ENCODE peak calls at places on chromosomes 5 and 9, in five cellular contexts. One of them, this sample, is unnamed.

GRCh38 chr5:540215-541147 is 16.2 kb upstream of the SLC9A3 start:
- DNase-seq in keratinocyte: no peak
- DNase-seq in Calu3: no peak
- DNase-seq in GM13976: no peak
- DNase-seq in AG04449: no peak
- DNase-seq in this sample: no peak

GRCh38 chr5:76667495-76667894 is 44.3 kb upstream of the F2RL2 start:
- DNase-seq in keratinocyte: no peak
- DNase-seq in Calu3: no peak
- DNase-seq in AG04449: no peak
- DNase-seq in GM13976: no peak
- DNase-seq in this sample: no peak

GRCh38 chr5:91848453-91848852 is 465.3 kb upstream of the ARRDC3 start:
- DNase-seq in Calu3: no peak
- DNase-seq in AG04449: peak
- DNase-seq in GM13976: no peak
- DNase-seq in keratinocyte: no peak
- DNase-seq in this sample: no peak

GRCh38 chr9:38074441-38074943 is 5.5 kb upstream of the SHB start:
- DNase-seq in Calu3: no peak
- DNase-seq in AG04449: peak
- DNase-seq in GM13976: no peak
- DNase-seq in keratinocyte: no peak
- DNase-seq in this sample: no peak

GRCh38 chr5:142017832-142018427 is 5.1 kb upstream of the GNPDA1 start:
- DNase-seq in GM13976: peak
- DNase-seq in AG04449: no peak
- DNase-seq in Calu3: no peak
- DNase-seq in keratinocyte: no peak
- DNase-seq in this sample: peak

GRCh38 chr9:11443631-11444030 is 830.8 kb upstream of the PTPRD start:
- DNase-seq in keratinocyte: no peak
- DNase-seq in GM13976: no peak
- DNase-seq in AG04449: no peak
- DNase-seq in Calu3: no peak
- DNase-seq in this sample: no peak

GRCh38 chr9:75964431-75964830 is 74.0 kb downstream of the PCSK5 start:
- DNase-seq in AG04449: no peak
- DNase-seq in keratinocyte: peak
- DNase-seq in GM13976: no peak
- DNase-seq in Calu3: peak
- DNase-seq in this sample: no peak

GRCh38 chr5:143355710-143356109 is 47.8 kb downstream of the NR3C1 start:
- DNase-seq in keratinocyte: peak
- DNase-seq in AG04449: peak
- DNase-seq in GM13976: no peak
- DNase-seq in Calu3: peak
- DNase-seq in this sample: no peak

GRCh38 chr5:176415240-176416122 is 858 bp downstream of the CLTB start:
- DNase-seq in AG04449: no peak
- DNase-seq in GM13976: peak
- DNase-seq in keratinocyte: no peak
- DNase-seq in Calu3: peak
- DNase-seq in this sample: peak

GRCh38 chr5:14226992-14227391 is 83.8 kb downstream of the TRIO start:
- DNase-seq in Calu3: no peak
- DNase-seq in keratinocyte: no peak
- DNase-seq in AG04449: no peak
- DNase-seq in GM13976: no peak
- DNase-seq in this sample: no peak

GRCh38 chr5:101271945-101272344 is 368.9 kb upstream of the ST8SIA4 start:
- DNase-seq in AG04449: no peak
- DNase-seq in GM13976: no peak
- DNase-seq in keratinocyte: no peak
- DNase-seq in Calu3: no peak
- DNase-seq in this sample: no peak

GRCh38 chr9:130570200-130570599 is 9.2 kb upstream of the FUBP3 start:
- DNase-seq in Calu3: peak
- DNase-seq in keratinocyte: no peak
- DNase-seq in GM13976: no peak
- DNase-seq in AG04449: no peak
- DNase-seq in this sample: no peak

GRCh38 chr9:29999645-30000044 is 2384.8 kb upstream of the ACO1 start:
- DNase-seq in GM13976: no peak
- DNase-seq in keratinocyte: no peak
- DNase-seq in Calu3: no peak
- DNase-seq in AG04449: no peak
- DNase-seq in this sample: no peak

GRCh38 chr5:172479784-172480115 is 25.4 kb upstream of the SH3PXD2B start:
- DNase-seq in GM13976: no peak
- DNase-seq in Calu3: no peak
- DNase-seq in AG04449: no peak
- DNase-seq in keratinocyte: no peak
- DNase-seq in this sample: no peak

GRCh38 chr5:44266882-44267577 is 122.2 kb downstream of the FGF10 start:
- DNase-seq in GM13976: no peak
- DNase-seq in AG04449: no peak
- DNase-seq in keratinocyte: no peak
- DNase-seq in Calu3: no peak
- DNase-seq in this sample: no peak

GRCh38 chr9:74218374-74219063 is 278.6 kb upstream of the RORB start:
- DNase-seq in keratinocyte: no peak
- DNase-seq in AG04449: no peak
- DNase-seq in GM13976: no peak
- DNase-seq in Calu3: no peak
- DNase-seq in this sample: no peak

GRCh38 chr5:173197375-173197891 is 37.6 kb downstream of the NKX2-5 start:
- DNase-seq in keratinocyte: no peak
- DNase-seq in GM13976: no peak
- DNase-seq in Calu3: no peak
- DNase-seq in AG04449: no peak
- DNase-seq in this sample: no peak

GRCh38 chr5:116090192-116090790 is 5.5 kb downstream of the COMMD10 start:
- DNase-seq in GM13976: no peak
- DNase-seq in AG04449: no peak
- DNase-seq in keratinocyte: no peak
- DNase-seq in Calu3: no peak
- DNase-seq in this sample: no peak

GRCh38 chr9:121720992-121721350 is 69.5 kb downstream of the DAB2IP start:
- DNase-seq in AG04449: no peak
- DNase-seq in GM13976: no peak
- DNase-seq in Calu3: no peak
- DNase-seq in keratinocyte: no peak
- DNase-seq in this sample: no peak

GRCh38 chr9:74570879-74571512 is 73.9 kb downstream of the RORB start:
- DNase-seq in keratinocyte: no peak
- DNase-seq in GM13976: peak
- DNase-seq in AG04449: no peak
- DNase-seq in Calu3: peak
- DNase-seq in this sample: peak

GRCh38 chr5:143890475-143890874 is 78.5 kb downstream of the HMHB1 start:
- DNase-seq in keratinocyte: no peak
- DNase-seq in AG04449: no peak
- DNase-seq in Calu3: no peak
- DNase-seq in GM13976: no peak
- DNase-seq in this sample: no peak

GRCh38 chr5:60382761-60383160 is 317.2 kb downstream of the DEPDC1B start:
- DNase-seq in Calu3: peak
- DNase-seq in AG04449: no peak
- DNase-seq in keratinocyte: no peak
- DNase-seq in GM13976: peak
- DNase-seq in this sample: peak

GRCh38 chr9:109161471-109161870 is 5.6 kb downstream of the FRRS1L start:
- DNase-seq in GM13976: no peak
- DNase-seq in AG04449: no peak
- DNase-seq in keratinocyte: no peak
- DNase-seq in Calu3: no peak
- DNase-seq in this sample: no peak

GRCh38 chr9:113632776-113633590 is 169.5 kb downstream of the RGS3 start:
- DNase-seq in Calu3: no peak
- DNase-seq in keratinocyte: no peak
- DNase-seq in GM13976: no peak
- DNase-seq in AG04449: no peak
- DNase-seq in this sample: no peak

GRCh38 chr5:16536818-16537217 is 71.2 kb upstream of the ZNF622 start:
- DNase-seq in Calu3: no peak
- DNase-seq in GM13976: no peak
- DNase-seq in AG04449: no peak
- DNase-seq in keratinocyte: no peak
- DNase-seq in this sample: no peak

GRCh38 chr5:16669776-16670175 is 53.0 kb upstream of the RETREG1 start:
- DNase-seq in keratinocyte: no peak
- DNase-seq in AG04449: peak
- DNase-seq in GM13976: no peak
- DNase-seq in Calu3: no peak
- DNase-seq in this sample: no peak

GRCh38 chr9:80509358-80509757 is 937.6 kb downstream of the TLE4 start:
- DNase-seq in GM13976: no peak
- DNase-seq in keratinocyte: no peak
- DNase-seq in AG04449: no peak
- DNase-seq in Calu3: no peak
- DNase-seq in this sample: no peak
- TF ChIP-seq CTCF in GM13976: no peak
- TF ChIP-seq CTCF in keratinocyte: no peak
- TF ChIP-seq CTCF in AG04449: no peak
- TF ChIP-seq CTCF in Calu3: no peak
- TF ChIP-seq CTCF in this sample: no peak

GRCh38 chr9:123399803-123400378 is 43.9 kb downstream of the CRB2 start:
- DNase-seq in GM13976: peak
- DNase-seq in keratinocyte: no peak
- DNase-seq in Calu3: peak
- DNase-seq in AG04449: no peak
- DNase-seq in this sample: peak
- TF ChIP-seq CTCF in GM13976: peak
- TF ChIP-seq CTCF in keratinocyte: peak
- TF ChIP-seq CTCF in Calu3: no peak
- TF ChIP-seq CTCF in AG04449: peak
- TF ChIP-seq CTCF in this sample: peak

GRCh38 chr5:154334406-154335041 is 111.3 kb upstream of the SAP30L start:
- DNase-seq in GM13976: no peak
- DNase-seq in keratinocyte: no peak
- DNase-seq in AG04449: no peak
- DNase-seq in Calu3: no peak
- DNase-seq in this sample: no peak

GRCh38 chr5:154331267-154331666 is 114.5 kb upstream of the SAP30L start:
- DNase-seq in keratinocyte: no peak
- DNase-seq in Calu3: no peak
- DNase-seq in GM13976: no peak
- DNase-seq in AG04449: no peak
- DNase-seq in this sample: no peak

GRCh38 chr5:154331924-154332323 is 113.9 kb upstream of the SAP30L start:
- DNase-seq in AG04449: no peak
- DNase-seq in keratinocyte: no peak
- DNase-seq in GM13976: no peak
- DNase-seq in Calu3: no peak
- DNase-seq in this sample: no peak

GRCh38 chr5:154330097-154330667 is 115.6 kb upstream of the SAP30L start:
- DNase-seq in keratinocyte: no peak
- DNase-seq in GM13976: no peak
- DNase-seq in Calu3: no peak
- DNase-seq in AG04449: no peak
- DNase-seq in this sample: no peak

GRCh38 chr5:154333016-154333415 is 112.8 kb upstream of the SAP30L start:
- DNase-seq in GM13976: no peak
- DNase-seq in Calu3: no peak
- DNase-seq in keratinocyte: no peak
- DNase-seq in AG04449: no peak
- DNase-seq in this sample: no peak
- TF ChIP-seq CTCF in GM13976: no peak
- TF ChIP-seq CTCF in Calu3: no peak
- TF ChIP-seq CTCF in keratinocyte: no peak
- TF ChIP-seq CTCF in AG04449: no peak
- TF ChIP-seq CTCF in this sample: peak

DNA sequence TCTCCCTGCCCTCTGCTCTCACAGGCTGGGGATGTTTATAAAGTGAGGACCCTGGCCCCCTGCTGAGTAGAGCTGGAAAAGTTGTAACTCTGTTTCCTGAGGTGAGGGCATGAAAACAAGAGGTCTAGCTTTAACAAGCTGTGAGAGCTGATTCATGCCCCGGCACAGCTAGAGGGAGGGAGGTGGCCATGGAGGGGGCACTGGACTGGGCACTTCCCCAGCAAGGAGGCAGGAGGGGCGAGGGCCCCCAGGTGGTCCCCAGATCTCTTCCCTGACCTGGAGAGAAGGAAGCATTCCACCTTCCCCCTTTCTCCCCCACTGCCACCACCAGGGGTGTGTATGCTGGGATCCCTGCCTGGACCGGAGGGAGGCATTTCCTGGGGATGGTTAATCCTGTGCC is at the start of gene MSMP:
- DNase-seq in keratinocyte: no peak
- DNase-seq in GM13976: no peak
- DNase-seq in Calu3: no peak
- DNase-seq in AG04449: no peak
- DNase-seq in this sample: no peak
- TF ChIP-seq CTCF in keratinocyte: no peak
- TF ChIP-seq CTCF in GM13976: no peak
- TF ChIP-seq CTCF in Calu3: no peak
- TF ChIP-seq CTCF in AG04449: no peak
- TF ChIP-seq CTCF in this sample: no peak

GRCh38 chr5:154648229-154648628 is 106.9 kb upstream of the LARP1 start:
- DNase-seq in AG04449: no peak
- DNase-seq in Calu3: no peak
- DNase-seq in GM13976: no peak
- DNase-seq in keratinocyte: no peak
- DNase-seq in this sample: no peak

GRCh38 chr5:154647760-154648143 is 107.4 kb upstream of the LARP1 start:
- DNase-seq in keratinocyte: no peak
- DNase-seq in AG04449: no peak
- DNase-seq in GM13976: no peak
- DNase-seq in Calu3: no peak
- DNase-seq in this sample: peak

GRCh38 chr5:154646841-154647759 is 108.1 kb upstream of the LARP1 start:
- DNase-seq in AG04449: no peak
- DNase-seq in Calu3: peak
- DNase-seq in GM13976: peak
- DNase-seq in keratinocyte: no peak
- DNase-seq in this sample: no peak

GRCh38 chr5:154644745-154645411 is 110.3 kb upstream of the LARP1 start:
- DNase-seq in keratinocyte: no peak
- DNase-seq in GM13976: no peak
- DNase-seq in AG04449: no peak
- DNase-seq in Calu3: no peak
- DNase-seq in this sample: no peak

GRCh38 chr5:154642499-154643245 is 112.5 kb upstream of the LARP1 start:
- DNase-seq in Calu3: peak
- DNase-seq in GM13976: no peak
- DNase-seq in AG04449: no peak
- DNase-seq in keratinocyte: no peak
- DNase-seq in this sample: no peak
- TF ChIP-seq CTCF in Calu3: peak
- TF ChIP-seq CTCF in GM13976: peak
- TF ChIP-seq CTCF in AG04449: peak
- TF ChIP-seq CTCF in keratinocyte: peak
- TF ChIP-seq CTCF in this sample: peak

GRCh38 chr5:126014691-126015090 is 408.5 kb upstream of the GRAMD2B start:
- DNase-seq in GM13976: no peak
- DNase-seq in Calu3: no peak
- DNase-seq in AG04449: no peak
- DNase-seq in keratinocyte: no peak
- DNase-seq in this sample: no peak
- TF ChIP-seq CTCF in GM13976: no peak
- TF ChIP-seq CTCF in Calu3: no peak
- TF ChIP-seq CTCF in AG04449: no peak
- TF ChIP-seq CTCF in keratinocyte: no peak
- TF ChIP-seq CTCF in this sample: no peak